ENCODE peak calls at places on chromosomes 1 and 21, in eight cellular contexts. R is activated CD4-positive, alpha-beta T cell treated with anti-CD3 and anti-CD28 coated beads for 48 hours; B is fibroblast of the conjunctiva; M is thoracic aorta; L is activated gamma-delta T cell treated with anti-CD3 and anti-CD28 coated beads, Interleukin-2, amount 50 U/mL, for 16 hours; J is A549; O is lower lobe of right lung; H is progenitor cell of endocrine pancreas. C is an unnamed sample.

GRCh38 chr1:37850352-37850955 is 8.9 kb downstream of the MTF1 start:
- DNase-seq in R (no peak), B (no peak), M (no peak), L (no peak), J (no peak), O (no peak), H (no peak), C (no peak)

GRCh38 chr1:183630748-183631147 is 4.8 kb downstream of the ARPC5 start:
- DNase-seq in R (no peak), B (peak), M (no peak), L (no peak), J (no peak), O (no peak), H (no peak), C (no peak)

GRCh38 chr21:46195595-46196195 is 11.4 kb upstream of the SPATC1L start:
- DNase-seq in R (no peak), B (no peak), M (no peak), L (no peak), J (no peak), O (peak), H (peak), C (no peak)

GRCh38 chr21:45471229-45472052 is 66.5 kb downstream of the COL18A1 start:
- DNase-seq in R (no peak), B (peak), M (no peak), L (no peak), J (peak), O (no peak), H (no peak), C (peak)

GRCh38 chr1:223137402-223138100 is 5.5 kb downstream of the TLR5 start:
- DNase-seq in R (no peak), B (peak), M (no peak), L (no peak), J (peak), O (no peak), H (no peak), C (no peak)

GRCh38 chr1:2540816-2541492 is 10.9 kb upstream of the HES5 start:
- DNase-seq in R (no peak), B (no peak), M (no peak), L (no peak), J (no peak), O (no peak), H (no peak), C (no peak)

GRCh38 chr1:240765732-240766363 is 153.9 kb upstream of the GREM2 start:
- DNase-seq in R (no peak), B (no peak), M (no peak), L (no peak), J (peak), O (no peak), H (no peak), C (peak)

GRCh38 chr1:165365344-165365743 is 8.8 kb upstream of the LMX1A start:
- DNase-seq in R (no peak), B (peak), M (no peak), L (no peak), J (no peak), O (no peak), H (no peak), C (no peak)

GRCh38 chr1:212070720-212071302 is 35.3 kb downstream of the DTL start:
- DNase-seq in R (no peak), B (peak), M (no peak), L (no peak), J (peak), O (no peak), H (no peak), C (peak)

GRCh38 chr1:52360595-52360968 is 5.4 kb downstream of the CC2D1B start:
- DNase-seq in R (no peak), B (no peak), M (no peak), L (no peak), J (no peak), O (no peak), H (no peak), C (no peak)

GRCh38 chr1:172270605-172271004 is 149.9 kb upstream of the C1orf105 start:
- DNase-seq in R (no peak), B (no peak), M (no peak), L (no peak), J (no peak), O (no peak), H (no peak), C (no peak)

GRCh38 chr1:58395355-58395754 is 151.2 kb downstream of the OMA1 start:
- DNase-seq in R (no peak), B (peak), M (no peak), L (no peak), J (peak), O (no peak), H (no peak), C (peak)

GRCh38 chr1:212313616-212314015 is 28.4 kb downstream of the PPP2R5A start:
- DNase-seq in R (no peak), B (peak), M (no peak), L (no peak), J (no peak), O (no peak), H (no peak), C (no peak)

GRCh38 chr1:245996806-245997205 is 510.3 kb downstream of the SMYD3 start:
- DNase-seq in R (no peak), B (no peak), M (no peak), L (no peak), J (no peak), O (no peak), H (no peak), C (no peak)